ENCODE peak calls at places on chromosomes 5 and 9, in nine cellular contexts. L is mammary epithelial cell, K is AG09309, S is left ventricle myocardium inferior, H is fibroblast of lung, N is stomach, M is lower leg skin, Z is lower lobe of right lung, B is PC-9. X is an unnamed sample.

GRCh38 chr5:142924135-142924883 is 154.1 kb downstream of the ARHGAP26 start:
- DNase-seq in L (no peak), K (no peak), S (no peak), H (peak; percentile 29), N (no peak), M (no peak), Z (no peak), B (no peak), X (no peak)

GRCh38 chr9:32625320-32625719 is 10.1 kb downstream of the TAF1L start:
- DNase-seq in L (no peak), K (no peak), S (no peak), H (no peak), N (no peak), M (no peak), Z (no peak), B (no peak), X (no peak)

GRCh38 chr5:58816181-58816731 is 233.4 kb downstream of the RAB3C start:
- DNase-seq in L (no peak), K (no peak), S (no peak), H (no peak), N (no peak), M (no peak), Z (no peak), B (no peak), X (no peak)

GRCh38 chr5:163649522-163649921 is 144.1 kb downstream of the MAT2B start:
- DNase-seq in L (peak; percentile 82), K (no peak), S (no peak), H (peak; percentile 50), N (no peak), M (no peak), Z (no peak), B (no peak), X (peak; percentile 33)

GRCh38 chr5:108101816-108102215 is 280.1 kb downstream of the FBXL17 start:
- DNase-seq in L (no peak), K (no peak), S (no peak), H (no peak), N (no peak), M (no peak), Z (no peak), B (no peak), X (no peak)

GRCh38 chr9:82513242-82513750 is 524.7 kb downstream of the SPATA31D1 start:
- DNase-seq in L (no peak), K (no peak), S (no peak), H (peak; percentile 89), N (no peak), M (no peak), Z (no peak), B (no peak), X (peak; percentile 79)

GRCh38 chr5:14297697-14298096 is 154.6 kb downstream of the TRIO start:
- DNase-seq in L (no peak), K (no peak), S (no peak), H (no peak), N (no peak), M (no peak), Z (no peak), B (no peak), X (no peak)

GRCh38 chr9:20728493-20729220 is 44.6 kb downstream of the FOCAD start:
- DNase-seq in L (no peak), K (peak; percentile 7), S (no peak), H (peak; percentile 55), N (no peak), M (no peak), Z (no peak), B (no peak), X (peak; percentile 24)

GRCh38 chr9:125959980-125960619 is 212.9 kb downstream of the PBX3 start:
- DNase-seq in L (no peak), K (no peak), S (no peak), H (peak; percentile 52), N (no peak), M (no peak), Z (no peak), B (no peak), X (peak; percentile 82)

GRCh38 chr9:81871695-81872094 is 56.5 kb upstream of the SPATA31D4 start:
- DNase-seq in L (peak; percentile 56), K (no peak), S (no peak), H (peak; percentile 84), N (no peak), M (no peak), Z (no peak), B (peak; percentile 6), X (peak; percentile 27)

GRCh38 chr9:136644343-136644592 is 18.4 kb upstream of the EGFL7 start:
- DNase-seq in L (peak; percentile 39), K (no peak), S (peak; percentile 90), H (peak; percentile 55), N (peak; percentile 91), M (peak; percentile 86), Z (peak; percentile 96), B (no peak), X (no peak)

GRCh38 chr5:91159647-91160046 is 223.5 kb downstream of the ARRDC3 start:
- DNase-seq in L (no peak), K (no peak), S (no peak), H (no peak), N (no peak), M (no peak), Z (no peak), B (no peak), X (no peak)

GRCh38 chr5:40831346-40832210 is 3.4 kb downstream of the RPL37 start:
- DNase-seq in L (peak; percentile 30), K (no peak), S (no peak), H (peak; percentile 38), N (no peak), M (no peak), Z (no peak), B (no peak), X (no peak)

GRCh38 chr5:157651623-157652376 is 438 bp downstream of the SOX30 start:
- DNase-seq in L (peak; percentile 42), K (no peak), S (peak; percentile 64), H (peak; percentile 65), N (peak; percentile 73), M (no peak), Z (peak; percentile 84), B (peak; percentile 53), X (no peak)

GRCh38 chr9:128153117-128153946 is 4.1 kb downstream of the LCN2 start:
- DNase-seq in L (no peak), K (no peak), S (no peak), H (no peak), N (no peak), M (no peak), Z (peak; percentile 28), B (no peak), X (no peak)

DNA sequence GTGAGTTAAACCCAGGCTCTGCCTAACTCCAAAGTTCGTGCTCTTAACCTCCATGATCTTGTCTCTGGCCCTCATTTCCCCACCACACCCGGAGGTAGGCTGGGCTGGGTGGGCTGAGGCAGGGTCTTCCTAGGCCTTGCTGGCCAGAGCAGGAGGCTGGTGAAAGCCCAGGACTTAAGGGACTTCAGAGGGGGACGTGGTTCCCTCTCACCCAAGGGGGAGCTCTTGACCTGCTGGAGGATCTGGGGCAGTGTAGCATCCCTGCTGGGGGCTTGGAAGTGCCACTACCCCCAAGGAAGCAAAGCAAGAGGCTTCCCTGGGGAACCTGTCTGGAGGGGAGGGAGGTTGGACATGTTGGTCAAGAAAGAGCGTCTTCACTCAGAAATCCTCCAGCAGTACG is 14.7 kb downstream of the PITX1 start:
- DNase-seq in L (no peak), K (no peak), S (no peak), H (no peak), N (peak; percentile 20), M (no peak), Z (peak; percentile 32), B (no peak), X (no peak)
- TF ChIP-seq CTCF in L (no peak), K (peak; percentile 4), S (no peak), H (no peak), N (no peak), M (no peak), Z (no peak), B (no peak), X (no peak)

GRCh38 chr5:154178661-154179060 is 11.9 kb upstream of the GALNT10 start:
- DNase-seq in L (no peak), K (no peak), S (no peak), H (no peak), N (no peak), M (no peak), Z (no peak), B (no peak), X (no peak)

GRCh38 chr5:154172785-154173184 is 17.7 kb upstream of the GALNT10 start:
- DNase-seq in L (no peak), K (no peak), S (no peak), H (no peak), N (no peak), M (no peak), Z (no peak), B (no peak), X (no peak)

GRCh38 chr5:154179846-154180710 is 10.5 kb upstream of the GALNT10 start:
- DNase-seq in L (peak; percentile 30), K (no peak), S (no peak), H (peak; percentile 57), N (no peak), M (no peak), Z (no peak), B (no peak), X (peak; percentile 53)

GRCh38 chr5:154174091-154174490 is 16.4 kb upstream of the GALNT10 start:
- DNase-seq in L (no peak), K (no peak), S (no peak), H (no peak), N (no peak), M (no peak), Z (no peak), B (no peak), X (no peak)

GRCh38 chr5:154176191-154176590 is 14.3 kb upstream of the GALNT10 start:
- DNase-seq in L (no peak), K (no peak), S (no peak), H (peak; percentile 82), N (no peak), M (no peak), Z (no peak), B (no peak), X (peak; percentile 28)
- H3K4me3 ChIP-seq in L (no peak overlapping the region), K (no peak overlapping the region), S (no peak overlapping the region), H (no peak overlapping the region), N (no peak overlapping the region), M (no peak overlapping the region), Z (no peak overlapping the region), B (no peak overlapping the region), X (no peak overlapping the region)

GRCh38 chr5:149452665-149453617 is 73.8 kb upstream of the IL17B start:
- DNase-seq in L (peak; percentile 90), K (peak; percentile 84), S (peak; percentile 58), H (peak; percentile 98), N (no peak), M (peak; percentile 53), Z (no peak), B (peak; percentile 57), X (peak; percentile 91)
- TF ChIP-seq CTCF in L (no peak), K (peak; percentile 21), S (no peak), H (peak; percentile 9), N (no peak), M (no peak), Z (no peak), B (no peak), X (peak; percentile 15)

DNA sequence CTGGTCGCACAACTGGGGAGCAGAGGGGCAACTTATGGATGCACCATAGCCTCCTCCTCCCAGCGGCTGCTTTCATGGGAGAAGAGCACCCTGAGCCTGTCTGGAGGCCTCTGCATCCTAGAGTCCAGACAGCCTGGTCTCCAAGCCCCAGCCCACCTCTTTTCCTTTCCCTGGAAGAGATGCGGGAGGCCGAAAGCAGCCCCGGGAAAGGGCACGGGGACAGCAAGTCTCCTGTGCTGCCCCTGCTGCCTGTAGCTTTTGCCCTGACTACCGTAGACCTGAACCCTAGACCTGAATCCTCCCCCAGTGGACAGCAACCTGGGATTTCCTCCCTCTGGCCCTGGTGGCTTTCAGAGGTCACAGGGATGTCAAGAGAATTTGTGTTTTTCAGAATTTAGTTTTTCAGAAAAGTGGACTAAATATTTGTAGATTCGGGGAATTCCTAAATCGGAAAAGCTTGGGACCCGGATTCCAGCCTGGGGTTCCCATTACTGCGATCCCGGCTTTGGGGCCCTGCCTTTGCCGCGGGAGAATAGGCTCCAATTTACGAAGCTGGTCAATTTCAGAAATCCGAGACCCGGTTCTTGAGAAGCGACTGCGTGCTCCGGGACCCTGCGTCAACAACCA is 4.3 kb upstream of the PITX1 start:
- DNase-seq in L (no peak), K (no peak), S (no peak), H (no peak), N (no peak), M (no peak), Z (peak; percentile 22), B (no peak), X (no peak)
- H3K4me3 ChIP-seq in L (no peak overlapping the region), K (no peak overlapping the region), S (no peak overlapping the region), H (no peak overlapping the region), N (peak overlapping the region; percentile 45), M (no peak overlapping the region), Z (no peak overlapping the region), B (no peak overlapping the region), X (no peak overlapping the region)